ENCODE peak calls at places on chromosomes 16 and 17, in six cellular contexts. H is right lobe of liver, A is GM12878, Z is GM23248, D is endothelial cell of umbilical vein, W is IMR-90. X is an unnamed sample.
A peak's percentile ranks its signal among the peaks of the same experiment; 100 is the strongest.

GRCh38 chr16:1367486-1368174 is 15.9 kb downstream of the GNPTG start:
- DNase-seq in Z (no peak), H (no peak), W (no peak), D (no peak), A (no peak), X (no peak)

GRCh38 chr16:84885024-84885910 is 65.5 kb downstream of the CRISPLD2 start:
- DNase-seq in H (no peak), Z (no peak), A (no peak), D (peak; percentile 62), W (no peak), X (no peak)

GRCh38 chr16:586047-586644 is 3.7 kb upstream of the RAB40C start:
- DNase-seq in W (peak; percentile 24), H (no peak), D (no peak), A (no peak), Z (peak; percentile 67), X (peak; percentile 85)

GRCh38 chr16:4452674-4453073 is 21.8 kb downstream of the NMRAL1 start:
- DNase-seq in A (no peak), H (no peak), W (no peak), D (no peak), Z (no peak), X (no peak)

GRCh38 chr17:77419095-77419494 is 278.3 kb downstream of the SEC14L1 start:
- DNase-seq in A (no peak), H (no peak), W (no peak), D (no peak), Z (no peak), X (no peak)

GRCh38 chr17:64694207-64694606 is 32.1 kb upstream of the SMURF2 start:
- DNase-seq in H (peak; percentile 76), Z (peak; percentile 64), D (peak; percentile 95), A (no peak), W (peak; percentile 67), X (peak; percentile 68)

GRCh38 chr16:22299036-22299435 is 1.8 kb downstream of the POLR3E start:
- DNase-seq in W (no peak), Z (no peak), A (no peak), H (no peak), D (no peak), X (no peak)

GRCh38 chr17:14448816-14449215 is 147.9 kb downstream of the HS3ST3B1 start:
- DNase-seq in Z (no peak), D (no peak), W (no peak), A (no peak), H (no peak), X (no peak)

GRCh38 chr17:82201498-82201910 is 11.1 kb downstream of the CCDC57 start:
- DNase-seq in W (no peak), Z (no peak), D (no peak), H (no peak), A (no peak), X (no peak)

GRCh38 chr17:28612936-28613872 is 781 bp downstream of the RSKR start:
- DNase-seq in H (no peak), D (peak; percentile 43), W (peak; percentile 22), Z (peak; percentile 47), A (no peak), X (no peak)

GRCh38 chr16:64478258-64478906 is 643.5 kb downstream of the CDH11 start:
- DNase-seq in Z (peak; percentile 86), A (no peak), H (no peak), W (peak; percentile 54), D (peak; percentile 90), X (peak; percentile 42)

GRCh38 chr16:72837846-72838661 is 209.9 kb downstream of the ZFHX3 start:
- DNase-seq in H (no peak), D (no peak), A (no peak), W (peak; percentile 77), Z (no peak), X (peak; percentile 61)

GRCh38 chr17:34252138-34252889 is 2.8 kb upstream of the CCL2 start:
- DNase-seq in A (peak; percentile 7), H (peak; percentile 90), W (peak; percentile 95), D (peak; percentile 98), Z (peak; percentile 88), X (peak; percentile 95)

GRCh38 chr17:62871291-62871690 is 63.2 kb upstream of the MARCHF10 start:
- DNase-seq in A (no peak), Z (no peak), H (no peak), W (no peak), D (no peak), X (no peak)

GRCh38 chr17:13518271-13519000 is 83.3 kb downstream of the HS3ST3A1 start:
- DNase-seq in D (no peak), Z (peak; percentile 33), W (peak; percentile 89), H (no peak), A (no peak), X (peak; percentile 8)

GRCh38 chr17:1561420-1562177 is 993 bp downstream of the PITPNA start:
- DNase-seq in W (no peak), D (peak; percentile 24), Z (peak; percentile 69), H (peak; percentile 54), A (no peak), X (no peak)

GRCh38 chr16:14475370-14476139 is 154.5 kb downstream of the PARN start:
- DNase-seq in H (peak; percentile 36), W (peak; percentile 24), A (no peak), D (no peak), Z (peak; percentile 80), X (peak; percentile 62)

GRCh38 chr16:68190745-68191510 is 45.0 kb downstream of the ESRP2 start:
- DNase-seq in A (no peak), W (peak; percentile 64), D (no peak), H (no peak), Z (peak; percentile 34), X (no peak)

GRCh38 chr17:54945671-54946070 is 22.8 kb downstream of the COX11 start:
- DNase-seq in H (no peak), Z (peak; percentile 24), W (no peak), A (no peak), D (no peak), X (no peak)

GRCh38 chr16:11621920-11622651 is 35.4 kb upstream of the LITAF start:
- DNase-seq in H (no peak), D (no peak), A (no peak), Z (peak; percentile 56), W (no peak), X (peak; percentile 25)

GRCh38 chr16:24845726-24846547 is at the start of gene SLC5A11:
- DNase-seq in W (no peak), Z (no peak), H (no peak), A (no peak), D (no peak), X (no peak)

GRCh38 chr16:7227193-7227825 is 105.3 kb upstream of the RBFOX1 start:
- DNase-seq in A (no peak), W (no peak), H (no peak), D (no peak), Z (no peak), X (no peak)

GRCh38 chr17:34068506-34069035 is 186.5 kb upstream of the CCL2 start:
- DNase-seq in Z (no peak), H (no peak), D (no peak), A (no peak), W (no peak), X (no peak)

GRCh38 chr16:89599451-89599858 is 14.0 kb upstream of the DPEP1 start:
- DNase-seq in W (no peak), Z (peak; percentile 49), H (no peak), A (no peak), D (no peak), X (peak; percentile 46)

GRCh38 chr16:64094170-64094960 is 1027.5 kb downstream of the CDH11 start:
- DNase-seq in W (peak; percentile 29), A (no peak), D (no peak), H (no peak), Z (peak; percentile 51), X (no peak)

GRCh38 chr17:12514596-12514995 is 151.1 kb upstream of the MYOCD start:
- DNase-seq in A (no peak), D (no peak), H (no peak), W (no peak), Z (no peak), X (no peak)

GRCh38 chr16:342455-343213 is 9.9 kb downstream of the AXIN1 start:
- DNase-seq in W (no peak), A (no peak), H (no peak), Z (no peak), D (no peak), X (no peak)

GRCh38 chr17:73196500-73196899 is 3.6 kb downstream of the COG1 start:
- DNase-seq in Z (no peak), D (peak; percentile 25), A (no peak), W (no peak), H (peak; percentile 49), X (peak; percentile 50)

GRCh38 chr16:12964466-12964865 is 63.1 kb downstream of the SHISA9 start:
- DNase-seq in D (no peak), A (no peak), Z (no peak), H (no peak), W (no peak), X (no peak)

GRCh38 chr17:4003501-4004421 is 39.5 kb upstream of the ATP2A3 start:
- DNase-seq in W (no peak), H (peak; percentile 82), Z (peak; percentile 36), D (no peak), A (no peak), X (no peak)

GRCh38 chr17:40956401-40957254 is 10.1 kb downstream of the KRT39 start:
- DNase-seq in W (peak; percentile 100), H (no peak), Z (peak; percentile 90), D (no peak), A (no peak), X (peak; percentile 52)

GRCh38 chr17:3961564-3962047 is 2.6 kb downstream of the ATP2A3 start:
- DNase-seq in D (no peak), A (peak; percentile 63), Z (no peak), H (no peak), W (no peak), X (no peak)

DNA sequence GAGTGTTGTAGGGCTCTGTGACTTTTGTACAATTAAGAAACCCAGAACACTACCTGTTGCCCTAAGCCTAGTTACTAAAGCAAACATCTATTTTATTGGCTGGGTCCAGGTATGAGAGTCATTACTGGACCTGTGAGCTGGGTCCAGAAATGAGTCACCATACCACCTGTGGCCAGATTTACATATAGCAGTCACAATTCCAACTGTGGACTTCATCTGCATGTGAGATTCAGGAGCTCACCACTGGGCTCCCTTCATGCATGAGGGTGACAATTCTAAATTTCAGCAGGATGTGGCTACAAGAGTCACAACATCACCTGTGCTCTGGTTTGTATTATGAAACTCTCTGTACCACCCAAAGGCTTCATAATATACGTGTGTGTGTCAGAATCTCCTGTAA is 2038.0 kb downstream of the TP53TG3F start:
- DNase-seq in H (no peak), Z (no peak), D (no peak), W (no peak), A (no peak), X (no peak)
- H3K9me3 ChIP-seq in H (no peaks in the 10 kb centered on the region), Z (no peaks in the 10 kb centered on the region), D (peaks cover 3% of the 10 kb centered on the region), W (peaks cover 20% of the 10 kb centered on the region), A (no peaks in the 10 kb centered on the region), X (no peaks in the 10 kb centered on the region)

GRCh38 chr17:58324409-58325288 is 3.9 kb downstream of the TSPOAP1 start:
- DNase-seq in D (no peak), H (peak; percentile 48), W (peak; percentile 18), A (no peak), Z (peak; percentile 48), X (peak; percentile 81)
- H3K4me3 ChIP-seq in D (no peak overlapping the region), H (peak overlapping the region; percentile 35), W (peak overlapping the region; percentile 62), A (peak overlapping the region; percentile 24), Z (peak overlapping the region; percentile 55), X (peak overlapping the region; percentile 54)

GRCh38 chr17:78674595-78675315 is 97.6 kb upstream of the DNAH17 start:
- DNase-seq in Z (no peak), W (no peak), H (no peak), A (no peak), D (no peak), X (no peak)
- H3K36me3 ChIP-seq in Z (no peaks in the 10 kb centered on the region), W (peaks cover 30% of the 10 kb centered on the region), H (peaks cover 5% of the 10 kb centered on the region), A (peaks cover 36% of the 10 kb centered on the region), D (peaks cover 39% of the 10 kb centered on the region), X (no peaks in the 10 kb centered on the region)

GRCh38 chr17:35342207-35342744 is 31.1 kb downstream of the SLFN11 start:
- DNase-seq in Z (no peak), D (no peak), A (no peak), W (no peak), H (no peak), X (no peak)
- H3K9me3 ChIP-seq in Z (no peaks in the 10 kb centered on the region), D (no peaks in the 10 kb centered on the region), A (peaks cover 2% of the 10 kb centered on the region), W (no peaks in the 10 kb centered on the region), H (no peaks in the 10 kb centered on the region), X (peaks cover 2% of the 10 kb centered on the region)